ENCODE peak calls at places on chromosomes 12 and 14, in ten cellular contexts. M, D, X, Y, H, Z, S, B, Q and W are unnamed samples.

GRCh38 chr12:42792265-42792664 is 202.7 kb upstream of the PRICKLE1 start:
- DNase-seq in X (no peak), H (no peak), Y (no peak), M (no peak), B (no peak), Z (no peak), D (no peak), S (no peak), Q (no peak), W (no peak)

GRCh38 chr12:3562484-3562883 is 71.5 kb downstream of the PRMT8 start:
- DNase-seq in M (no peak), X (no peak), B (no peak), Q (no peak), Y (no peak), D (no peak), S (peak; percentile 11), H (no peak), Z (peak; percentile 12), W (no peak)

GRCh38 chr14:52033131-52033642 is 35.7 kb downstream of the NID2 start:
- DNase-seq in X (no peak), D (no peak), Y (no peak), Q (no peak), M (no peak), S (no peak), B (no peak), H (peak; percentile 79), Z (no peak), W (peak; percentile 80)

GRCh38 chr12:48925218-48925871 is at the start of gene FKBP11:
- DNase-seq in Y (peak; percentile 80), S (peak; percentile 80), Q (peak; percentile 21), B (peak; percentile 76), H (peak; percentile 56), D (peak; percentile 71), X (no peak), Z (peak; percentile 86), M (peak; percentile 86), W (peak; percentile 78)

GRCh38 chr12:12127304-12127703 is 56.6 kb downstream of the BCL2L14 start:
- DNase-seq in Z (no peak), B (no peak), M (no peak), Q (no peak), X (no peak), H (no peak), Y (no peak), S (no peak), D (no peak), W (no peak)

GRCh38 chr12:105954891-105955607 is 183.7 kb downstream of the NUAK1 start:
- DNase-seq in S (no peak), M (no peak), Q (no peak), H (peak; percentile 44), Y (no peak), X (no peak), D (no peak), B (no peak), Z (no peak), W (peak; percentile 69)

GRCh38 chr12:96112733-96113132 is 77.3 kb upstream of the LTA4H start:
- DNase-seq in B (no peak), X (no peak), Z (no peak), H (no peak), Y (no peak), Q (no peak), D (peak; percentile 47), M (no peak), S (no peak), W (no peak)

GRCh38 chr12:12282761-12283160 is 15.9 kb upstream of the LRP6 start:
- DNase-seq in H (peak; percentile 74), S (no peak), X (no peak), B (no peak), M (no peak), Z (no peak), Y (no peak), D (no peak), Q (no peak), W (peak; percentile 69)

GRCh38 chr14:101101456-101102056 is 198.0 kb upstream of the RTL1 start:
- DNase-seq in M (no peak), Z (peak; percentile 70), Y (no peak), B (no peak), Q (no peak), X (no peak), H (no peak), D (no peak), S (no peak), W (no peak)

GRCh38 chr14:59425322-59425945 is 39.7 kb downstream of the GPR135 start:
- DNase-seq in Z (no peak), D (no peak), H (peak; percentile 47), S (no peak), M (no peak), B (no peak), Q (no peak), X (no peak), Y (no peak), W (no peak)

DNA sequence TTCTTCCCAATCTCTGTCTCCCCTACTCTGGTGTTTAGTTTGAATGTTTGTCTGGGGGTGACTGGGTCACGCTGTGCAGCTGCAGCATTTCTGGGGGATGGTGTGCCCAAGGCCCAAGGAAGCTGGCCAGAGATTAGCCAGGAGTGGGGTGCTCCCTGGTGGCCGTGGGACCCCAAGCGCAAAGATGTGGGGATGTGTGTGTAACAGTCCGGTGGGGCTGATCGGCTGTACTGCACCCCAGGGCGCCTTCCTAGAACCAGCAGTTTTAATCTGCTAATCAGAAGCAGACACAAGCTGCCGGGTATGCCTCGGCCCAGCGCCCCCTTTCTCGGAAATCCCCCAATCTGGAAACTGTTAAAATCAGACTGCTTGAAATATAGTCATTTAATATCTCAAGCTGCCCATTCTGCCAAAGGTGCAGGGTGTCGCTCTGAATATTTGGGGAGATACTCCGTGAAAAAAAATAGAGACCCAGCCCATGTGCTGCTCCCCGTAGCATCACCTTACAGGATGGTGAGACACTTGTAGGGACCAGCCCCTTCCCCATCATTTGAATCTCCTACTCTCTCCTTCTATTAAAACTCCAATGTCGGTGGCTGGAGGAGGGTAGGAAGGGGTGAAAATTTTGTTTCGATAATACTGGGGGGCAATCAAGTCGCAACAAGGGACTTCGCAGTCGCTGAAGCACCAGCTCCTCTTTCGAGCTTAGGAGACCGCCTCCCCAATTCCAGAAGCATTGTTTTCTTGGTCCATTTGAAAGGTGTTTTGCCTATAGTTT is 4.3 kb downstream of the HOXC9 start:
- DNase-seq in B (peak; percentile 31), X (no peak), M (no peak), H (no peak), S (no peak), Z (no peak), D (no peak), Q (no peak), Y (no peak), W (no peak)
- H3K4me1 ChIP-seq in B (no peaks in the 10 kb centered on the region), X (peaks cover 12% of the 10 kb centered on the region), M (peaks cover 15% of the 10 kb centered on the region), H (peaks cover 36% of the 10 kb centered on the region), S (no peaks in the 10 kb centered on the region), Z (peaks cover 56% of the 10 kb centered on the region), D (peaks cover 20% of the 10 kb centered on the region), Q (no peaks in the 10 kb centered on the region), Y (peaks cover 25% of the 10 kb centered on the region), W (peaks cover 53% of the 10 kb centered on the region)

GRCh38 chr14:74610199-74610865 is 1.7 kb downstream of the LTBP2 start:
- DNase-seq in X (no peak), Q (no peak), B (no peak), D (no peak), H (no peak), S (peak; percentile 65), Y (no peak), M (no peak), Z (no peak), W (no peak)
- H3K4me3 ChIP-seq in X (peak overlapping the region; percentile 92), Q (peak overlapping the region; percentile 71), B (peak overlapping the region; percentile 93), D (peak overlapping the region; percentile 69), H (peak overlapping the region; percentile 85), S (peak overlapping the region; percentile 77), Y (no peak overlapping the region), M (peak overlapping the region; percentile 67), Z (peak overlapping the region; percentile 57), W (peak overlapping the region; percentile 83)

GRCh38 chr12:124953689-124954405 is 35.1 kb downstream of the DHX37 start:
- DNase-seq in S (no peak), Z (no peak), Y (no peak), D (no peak), Q (no peak), B (no peak), M (no peak), X (no peak), H (no peak), W (no peak)
- H3K36me3 ChIP-seq in S (peaks cover 58% of the 10 kb centered on the region), Z (peaks cover 96% of the 10 kb centered on the region), Y (peaks cover 97% of the 10 kb centered on the region), D (peaks cover 62% of the 10 kb centered on the region), Q (no peaks in the 10 kb centered on the region), B (peaks cover 4% of the 10 kb centered on the region), M (peaks cover 81% of the 10 kb centered on the region), X (peaks cover 40% of the 10 kb centered on the region), H (peaks cover 79% of the 10 kb centered on the region), W (peaks cover 70% of the 10 kb centered on the region)

GRCh38 chr14:102509744-102510615 is at the start of gene ANKRD9:
- DNase-seq in Q (peak; percentile 93), S (peak; percentile 97), B (peak; percentile 97), D (peak; percentile 97), X (peak; percentile 66), Z (peak; percentile 96), H (peak; percentile 93), M (peak; percentile 98), Y (peak; percentile 83), W (peak; percentile 98)
- H3K4me1 ChIP-seq in Q (no peaks in the 10 kb centered on the region), S (no peaks in the 10 kb centered on the region), B (no peaks in the 10 kb centered on the region), D (peaks cover 18% of the 10 kb centered on the region), X (no peaks in the 10 kb centered on the region), Z (peaks cover 28% of the 10 kb centered on the region), H (peaks cover 24% of the 10 kb centered on the region), M (peaks cover 16% of the 10 kb centered on the region), Y (peaks cover 11% of the 10 kb centered on the region), W (peaks cover 24% of the 10 kb centered on the region)

DNA sequence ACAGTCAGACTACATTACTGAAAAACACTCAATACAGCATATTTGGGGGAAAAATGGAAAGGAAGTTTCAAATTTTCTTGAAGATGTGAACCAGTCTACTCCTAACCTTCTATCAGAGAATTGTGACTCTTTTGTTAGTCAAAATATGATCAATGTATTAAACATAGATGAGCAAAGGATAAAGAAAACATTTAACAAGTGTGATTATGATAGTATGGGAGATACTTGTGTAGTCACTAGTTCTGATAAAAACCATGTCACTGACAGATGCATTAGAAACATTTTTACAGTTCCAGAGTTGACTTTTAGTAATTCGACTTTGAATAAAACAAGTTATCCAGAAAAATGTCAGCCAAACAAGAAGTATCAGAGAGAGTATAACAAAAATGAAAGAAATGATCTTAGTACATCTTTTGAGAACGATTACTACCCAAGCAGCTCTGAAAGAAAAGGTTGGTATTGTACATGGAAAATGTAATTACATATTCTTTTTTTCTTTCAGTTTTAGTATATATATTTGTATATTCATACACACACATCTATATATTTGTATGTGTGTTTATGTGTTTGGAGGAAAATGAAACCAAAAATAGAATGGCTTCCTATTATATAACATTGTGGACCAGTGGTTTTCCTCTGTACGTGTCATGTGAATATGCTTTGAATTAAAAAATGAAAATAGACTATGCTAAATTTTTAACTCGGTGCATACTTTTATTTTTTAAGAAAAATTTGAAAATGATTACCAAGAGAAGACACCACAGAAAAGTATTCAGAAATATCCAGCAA is 63.3 kb upstream of the ABCD2 start:
- DNase-seq in B (no peak), Q (no peak), S (no peak), M (no peak), H (no peak), Z (no peak), D (no peak), X (no peak), Y (no peak), W (no peak)
- H3K4me3 ChIP-seq in B (no peak overlapping the region), Q (no peak overlapping the region), S (no peak overlapping the region), M (no peak overlapping the region), H (no peak overlapping the region), Z (no peak overlapping the region), D (no peak overlapping the region), X (peak overlapping the region; percentile 13), Y (no peak overlapping the region), W (no peak overlapping the region)